ENCODE peak calls at places on chromosomes 6 and 20, in six cellular contexts. One of them, this sample, is unnamed.

GRCh38 chr6:107716688-107717089 is 107.4 kb downstream of the SCML4 start:
- DNase-seq in NCI-H774: no peak
- DNase-seq in RPMI8226: peak
- DNase-seq in EL: peak
- DNase-seq in GM19239: peak
- DNase-seq in Caki2: peak
- DNase-seq in this sample: peak

GRCh38 chr20:40525356-40525755 is 163.7 kb downstream of the MAFB start:
- DNase-seq in GM19239: no peak
- DNase-seq in NCI-H774: no peak
- DNase-seq in Caki2: no peak
- DNase-seq in RPMI8226: no peak
- DNase-seq in EL: peak
- DNase-seq in this sample: no peak

GRCh38 chr20:63628246-63628975 is 1.5 kb upstream of the GMEB2 start:
- DNase-seq in GM19239: no peak
- DNase-seq in EL: peak
- DNase-seq in NCI-H774: peak
- DNase-seq in RPMI8226: peak
- DNase-seq in Caki2: peak
- DNase-seq in this sample: peak

GRCh38 chr6:113824411-113824810 is 32.7 kb upstream of the MARCKS start:
- DNase-seq in Caki2: no peak
- DNase-seq in NCI-H774: no peak
- DNase-seq in RPMI8226: no peak
- DNase-seq in EL: no peak
- DNase-seq in GM19239: no peak
- DNase-seq in this sample: no peak

GRCh38 chr20:53677447-53678314 is 84.0 kb upstream of the ZNF217 start:
- DNase-seq in NCI-H774: no peak
- DNase-seq in RPMI8226: no peak
- DNase-seq in GM19239: no peak
- DNase-seq in EL: no peak
- DNase-seq in Caki2: peak
- DNase-seq in this sample: no peak

GRCh38 chr6:46954819-46955520 is 33.2 kb upstream of the ADGRF5 start:
- DNase-seq in EL: peak
- DNase-seq in Caki2: no peak
- DNase-seq in NCI-H774: no peak
- DNase-seq in RPMI8226: no peak
- DNase-seq in GM19239: no peak
- DNase-seq in this sample: no peak

GRCh38 chr20:35240914-35241293 is 14.4 kb downstream of the MMP24 start:
- DNase-seq in EL: no peak
- DNase-seq in Caki2: no peak
- DNase-seq in GM19239: no peak
- DNase-seq in NCI-H774: no peak
- DNase-seq in RPMI8226: no peak
- DNase-seq in this sample: no peak

GRCh38 chr6:51098246-51098645 is 279.6 kb downstream of the TFAP2B start:
- DNase-seq in EL: no peak
- DNase-seq in RPMI8226: no peak
- DNase-seq in Caki2: no peak
- DNase-seq in NCI-H774: no peak
- DNase-seq in GM19239: no peak
- DNase-seq in this sample: no peak

GRCh38 chr6:100353276-100354015 is 111.3 kb downstream of the SIM1 start:
- DNase-seq in GM19239: no peak
- DNase-seq in RPMI8226: no peak
- DNase-seq in EL: peak
- DNase-seq in Caki2: no peak
- DNase-seq in NCI-H774: no peak
- DNase-seq in this sample: no peak

GRCh38 chr6:114040871-114041270 is 69.9 kb upstream of the HDAC2 start:
- DNase-seq in RPMI8226: no peak
- DNase-seq in NCI-H774: no peak
- DNase-seq in GM19239: no peak
- DNase-seq in EL: no peak
- DNase-seq in Caki2: no peak
- DNase-seq in this sample: no peak

GRCh38 chr6:14665827-14666724 is 548.5 kb downstream of the CD83 start:
- DNase-seq in EL: peak
- DNase-seq in Caki2: no peak
- DNase-seq in GM19239: no peak
- DNase-seq in NCI-H774: no peak
- DNase-seq in RPMI8226: no peak
- DNase-seq in this sample: peak

GRCh38 chr20:40489886-40490285 is 199.2 kb downstream of the MAFB start:
- DNase-seq in EL: peak
- DNase-seq in RPMI8226: no peak
- DNase-seq in Caki2: no peak
- DNase-seq in GM19239: no peak
- DNase-seq in NCI-H774: no peak
- DNase-seq in this sample: no peak

GRCh38 chr6:104653786-104654185 is 205.9 kb downstream of the HACE1 start:
- DNase-seq in RPMI8226: no peak
- DNase-seq in EL: peak
- DNase-seq in NCI-H774: no peak
- DNase-seq in GM19239: no peak
- DNase-seq in Caki2: no peak
- DNase-seq in this sample: no peak

GRCh38 chr20:60123096-60123495 is 164.9 kb downstream of the CDH26 start:
- DNase-seq in Caki2: no peak
- DNase-seq in EL: no peak
- DNase-seq in NCI-H774: no peak
- DNase-seq in GM19239: no peak
- DNase-seq in RPMI8226: no peak
- DNase-seq in this sample: no peak

GRCh38 chr6:146339716-146340115 is 203.9 kb upstream of the RAB32 start:
- DNase-seq in Caki2: peak
- DNase-seq in GM19239: no peak
- DNase-seq in EL: peak
- DNase-seq in NCI-H774: no peak
- DNase-seq in RPMI8226: no peak
- DNase-seq in this sample: no peak

GRCh38 chr6:35195120-35195780 is 18.5 kb upstream of the SCUBE3 start:
- DNase-seq in GM19239: no peak
- DNase-seq in NCI-H774: no peak
- DNase-seq in EL: no peak
- DNase-seq in Caki2: no peak
- DNase-seq in RPMI8226: no peak
- DNase-seq in this sample: no peak

GRCh38 chr6:8182209-8182845 is 80.0 kb upstream of the EEF1E1 start:
- DNase-seq in Caki2: no peak
- DNase-seq in EL: peak
- DNase-seq in RPMI8226: no peak
- DNase-seq in NCI-H774: no peak
- DNase-seq in GM19239: no peak
- DNase-seq in this sample: no peak

GRCh38 chr20:53331151-53331973 is 262.3 kb downstream of the ZNF217 start:
- DNase-seq in RPMI8226: no peak
- DNase-seq in Caki2: peak
- DNase-seq in GM19239: no peak
- DNase-seq in NCI-H774: no peak
- DNase-seq in EL: peak
- DNase-seq in this sample: no peak

GRCh38 chr6:16697437-16698162 is 63.7 kb downstream of the ATXN1 start:
- DNase-seq in GM19239: no peak
- DNase-seq in EL: no peak
- DNase-seq in RPMI8226: no peak
- DNase-seq in NCI-H774: no peak
- DNase-seq in Caki2: no peak
- DNase-seq in this sample: no peak

GRCh38 chr6:126919947-126920346 is 198.5 kb upstream of the RSPO3 start:
- DNase-seq in NCI-H774: no peak
- DNase-seq in Caki2: peak
- DNase-seq in EL: peak
- DNase-seq in GM19239: no peak
- DNase-seq in RPMI8226: no peak
- DNase-seq in this sample: no peak

GRCh38 chr6:158999669-159000403 is at the start of gene RSPH3:
- DNase-seq in EL: peak
- DNase-seq in NCI-H774: peak
- DNase-seq in RPMI8226: peak
- DNase-seq in GM19239: peak
- DNase-seq in Caki2: peak
- DNase-seq in this sample: peak

This sample was measured in GM10248.